ENCODE peak calls at places on chromosomes 7 and 10, in nine cellular contexts. U, T, V, G, P, B, D, N and O are unnamed samples.
A peak's percentile ranks its signal among the peaks of the same experiment; 100 is the strongest.

GRCh38 chr10:28089467-28089866 is 90.6 kb upstream of the ODAD2 start:
- DNase-seq in U (peak; percentile 87), T (no peak), V (peak; percentile 73), G (no peak), P (no peak), B (no peak), D (no peak), N (peak; percentile 43), O (no peak)

GRCh38 chr10:79255007-79255507 is 92.2 kb upstream of the PPIF start:
- DNase-seq in U (no peak), T (no peak), V (no peak), G (no peak), P (no peak), B (no peak), D (no peak), N (no peak), O (no peak)

GRCh38 chr7:20351901-20352300 is 21.2 kb downstream of the ITGB8 start:
- DNase-seq in U (no peak), T (no peak), V (peak; percentile 66), G (no peak), P (no peak), B (no peak), D (no peak), N (peak; percentile 87), O (no peak)

GRCh38 chr7:94043299-94043698 is 39.1 kb upstream of the BET1 start:
- DNase-seq in U (peak; percentile 62), T (no peak), V (peak; percentile 64), G (no peak), P (no peak), B (peak; percentile 23), D (no peak), N (peak; percentile 69), O (no peak)

GRCh38 chr10:74026428-74026979 is 28.6 kb downstream of the VCL start:
- DNase-seq in U (no peak), T (no peak), V (no peak), G (no peak), P (no peak), B (no peak), D (no peak), N (peak; percentile 39), O (no peak)

GRCh38 chr10:47176206-47176902 is 123.6 kb upstream of the GDF10 start:
- DNase-seq in U (no peak), T (no peak), V (no peak), G (no peak), P (no peak), B (no peak), D (peak; percentile 13), N (no peak), O (no peak)

GRCh38 chr7:100170111-100170897 is 1.9 kb upstream of the GAL3ST4 start:
- DNase-seq in U (no peak), T (no peak), V (no peak), G (no peak), P (no peak), B (no peak), D (no peak), N (no peak), O (no peak)

GRCh38 chr10:42428534-42428933 is 209.8 kb downstream of the ZNF33B start:
- DNase-seq in U (no peak), T (no peak), V (peak; percentile 3), G (no peak), P (no peak), B (peak; percentile 14), D (no peak), N (peak; percentile 13), O (no peak)

GRCh38 chr7:132557489-132558044 is 18.7 kb downstream of the PLXNA4 start:
- DNase-seq in U (no peak), T (no peak), V (peak; percentile 56), G (no peak), P (no peak), B (peak; percentile 54), D (no peak), N (peak; percentile 46), O (no peak)

GRCh38 chr7:74483402-74484336 is 30.0 kb downstream of the GTF2IRD1 start:
- DNase-seq in U (peak; percentile 57), T (no peak), V (peak; percentile 66), G (no peak), P (no peak), B (no peak), D (no peak), N (peak; percentile 40), O (no peak)

GRCh38 chr10:1166828-1167275 is 110.7 kb downstream of the WDR37 start:
- DNase-seq in U (no peak), T (no peak), V (no peak), G (no peak), P (no peak), B (no peak), D (no peak), N (no peak), O (no peak)

GRCh38 chr7:27096756-27097514 is 1.1 kb upstream of the HOXA1 start:
- DNase-seq in U (no peak), T (peak; percentile 49), V (no peak), G (no peak), P (no peak), B (peak; percentile 70), D (no peak), N (peak; percentile 42), O (peak; percentile 48)
- TF ChIP-seq CTCF in U (no peak), T (no peak), V (no peak), G (no peak), P (no peak), B (no peak), D (no peak), N (no peak), O (no peak)

DNA sequence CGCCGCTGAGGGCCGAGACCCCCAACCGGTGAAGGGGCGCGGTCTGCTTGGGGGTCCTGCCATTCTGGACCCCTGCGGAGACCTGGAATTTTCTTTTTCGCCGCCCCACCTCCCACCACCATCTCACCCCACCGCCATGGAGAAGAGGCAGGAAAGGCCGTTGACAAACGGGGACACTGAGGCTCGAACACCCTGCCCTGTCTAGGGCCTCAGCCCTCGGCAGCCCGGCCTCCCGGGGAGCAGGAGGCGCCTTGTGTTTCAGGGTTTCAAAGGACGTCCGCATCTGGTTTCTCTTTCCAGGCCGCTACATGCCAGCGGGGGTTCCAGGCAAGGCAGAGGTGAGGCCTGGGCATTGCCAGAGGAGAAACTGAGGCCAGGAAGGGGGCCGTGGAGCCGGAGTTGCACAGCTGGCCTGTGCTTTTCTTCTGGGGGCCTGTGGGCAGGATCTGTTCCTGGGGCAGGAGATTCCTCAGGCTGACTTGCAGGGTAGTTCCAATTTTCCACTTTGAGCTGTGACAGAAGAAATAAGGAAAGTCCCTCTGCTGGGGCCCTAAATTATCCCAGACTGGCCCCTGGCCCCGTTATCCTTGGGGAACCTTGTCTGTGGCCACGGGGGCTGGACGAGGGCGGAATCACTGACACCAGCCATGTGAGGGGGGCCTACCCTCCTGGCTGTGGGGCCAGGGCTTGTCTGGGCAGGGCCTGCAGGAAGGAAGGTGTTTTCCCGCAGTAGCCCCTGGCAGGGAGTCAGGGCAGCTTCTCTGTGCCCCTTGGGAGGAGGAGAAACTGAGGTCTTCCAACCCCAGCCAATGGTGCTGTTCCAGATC is 873 bp upstream of the MICALL2 start:
- DNase-seq in U (no peak), T (no peak), V (peak; percentile 16), G (no peak), P (no peak), B (no peak), D (peak; percentile 51), N (peak; percentile 16), O (no peak)
- TF ChIP-seq CTCF in U (no peak), T (no peak), V (no peak), G (no peak), P (no peak), B (no peak), D (no peak), N (no peak), O (no peak)

DNA sequence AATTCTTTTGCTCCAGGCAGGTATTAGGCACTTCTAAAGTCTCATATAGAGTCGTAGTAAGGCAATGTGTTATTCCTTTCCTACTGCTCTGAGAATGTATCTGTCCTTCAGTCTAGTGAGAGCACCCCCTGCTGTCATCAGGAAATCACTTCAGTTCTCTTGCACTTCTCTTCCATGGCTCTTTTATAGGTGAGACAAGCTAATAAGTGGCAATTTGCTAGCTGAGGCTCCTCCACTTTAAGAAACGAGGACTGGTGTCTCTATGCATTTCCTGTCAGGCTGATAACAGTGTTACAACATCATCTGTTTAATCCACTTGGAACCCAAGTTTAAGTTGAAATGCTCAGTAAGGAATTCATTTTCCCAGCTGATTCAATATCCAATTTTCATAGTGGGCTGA is 350.6 kb downstream of the TFEC start:
- DNase-seq in U (no peak), T (peak; percentile 56), V (peak; percentile 73), G (no peak), P (no peak), B (peak; percentile 57), D (peak; percentile 39), N (peak; percentile 68), O (peak; percentile 16)
- TF ChIP-seq CTCF in U (peak; percentile 50), T (peak; percentile 38), V (peak; percentile 66), G (peak; percentile 15), P (peak; percentile 24), B (peak; percentile 51), D (peak; percentile 55), N (peak; percentile 62), O (peak; percentile 41)

GRCh38 chr7:76315372-76315771 is 12.9 kb downstream of the HSPB1 start:
- DNase-seq in U (no peak), T (peak; percentile 25), V (no peak), G (no peak), P (no peak), B (no peak), D (no peak), N (no peak), O (no peak)
- TF ChIP-seq CTCF in U (no peak), T (no peak), V (no peak), G (no peak), P (no peak), B (no peak), D (no peak), N (no peak), O (no peak)

GRCh38 chr7:157560710-157561522 is 224.1 kb downstream of the DNAJB6 start:
- DNase-seq in U (no peak), T (no peak), V (no peak), G (no peak), P (no peak), B (peak; percentile 63), D (no peak), N (no peak), O (no peak)
- TF ChIP-seq CTCF in U (no peak), T (no peak), V (no peak), G (no peak), P (no peak), B (no peak), D (no peak), N (no peak), O (no peak)